ENCODE peak calls at places on chromosome 16, in seven cellular contexts. X is retinal pigment epithelial cell, F is choroid plexus epithelial cell, I is BE2C, Q is right lobe of liver, V is neural progenitor cell, W is fibroblast of the aortic adventitia. A is an unnamed sample.

GRCh38 chr16:84810518-84811273 is 9.1 kb upstream of the CRISPLD2 start:
- DNase-seq in X (no peak), F (peak; percentile 80), I (no peak), Q (no peak), V (no peak), W (peak; percentile 89), A (peak; percentile 85)

GRCh38 chr16:75506567-75506966 is 11.3 kb upstream of the CHST6 start:
- DNase-seq in X (no peak), F (peak; percentile 93), I (no peak), Q (no peak), V (no peak), W (peak; percentile 92), A (peak; percentile 91)

GRCh38 chr16:71540-72341 is 690 bp downstream of the RHBDF1 start:
- DNase-seq in X (no peak), F (peak; percentile 57), I (no peak), Q (no peak), V (peak; percentile 79), W (peak; percentile 68), A (peak; percentile 77)

GRCh38 chr16:57271867-57272495 is 12.5 kb downstream of the PLLP start:
- DNase-seq in X (no peak), F (no peak), I (no peak), Q (no peak), V (no peak), W (no peak), A (no peak)

GRCh38 chr16:89291776-89292175 is 74.3 kb downstream of the ZNF778 start:
- DNase-seq in X (no peak), F (no peak), I (no peak), Q (no peak), V (peak; percentile 27), W (no peak), A (no peak)

GRCh38 chr16:56729351-56729735 is 586 bp upstream of the NUP93 start:
- DNase-seq in X (no peak), F (no peak), I (no peak), Q (no peak), V (peak; percentile 31), W (no peak), A (no peak)

GRCh38 chr16:66524601-66525164 is 25.2 kb downstream of the TK2 start:
- DNase-seq in X (no peak), F (no peak), I (no peak), Q (peak; percentile 59), V (no peak), W (no peak), A (no peak)

GRCh38 chr16:85089485-85089884 is 22.8 kb downstream of the CIBAR2 start:
- DNase-seq in X (no peak), F (no peak), I (no peak), Q (no peak), V (no peak), W (no peak), A (peak; percentile 54)

GRCh38 chr16:55710466-55710865 is 54.7 kb downstream of the SLC6A2 start:
- DNase-seq in X (no peak), F (peak; percentile 8), I (no peak), Q (no peak), V (peak; percentile 64), W (peak; percentile 1), A (no peak)

GRCh38 chr16:29784901-29785500 is 5.5 kb upstream of the KIF22 start:
- DNase-seq in X (no peak), F (peak; percentile 69), I (no peak), Q (peak; percentile 76), V (peak; percentile 90), W (peak; percentile 55), A (peak; percentile 50)

GRCh38 chr16:85261205-85261604 is 148.9 kb upstream of the CIBAR2 start:
- DNase-seq in X (no peak), F (no peak), I (no peak), Q (no peak), V (no peak), W (no peak), A (no peak)

GRCh38 chr16:31527617-31528287 is at the start of gene AHSP:
- DNase-seq in X (no peak), F (no peak), I (no peak), Q (no peak), V (no peak), W (no peak), A (no peak)

GRCh38 chr16:57830890-57831484 is 28.7 kb upstream of the KIFC3 start:
- DNase-seq in X (no peak), F (peak; percentile 80), I (no peak), Q (no peak), V (no peak), W (peak; percentile 9), A (no peak)

GRCh38 chr16:67030221-67030962 is 1.4 kb downstream of the CBFB start:
- DNase-seq in X (no peak), F (no peak), I (no peak), Q (peak; percentile 25), V (no peak), W (no peak), A (no peak)

DNA sequence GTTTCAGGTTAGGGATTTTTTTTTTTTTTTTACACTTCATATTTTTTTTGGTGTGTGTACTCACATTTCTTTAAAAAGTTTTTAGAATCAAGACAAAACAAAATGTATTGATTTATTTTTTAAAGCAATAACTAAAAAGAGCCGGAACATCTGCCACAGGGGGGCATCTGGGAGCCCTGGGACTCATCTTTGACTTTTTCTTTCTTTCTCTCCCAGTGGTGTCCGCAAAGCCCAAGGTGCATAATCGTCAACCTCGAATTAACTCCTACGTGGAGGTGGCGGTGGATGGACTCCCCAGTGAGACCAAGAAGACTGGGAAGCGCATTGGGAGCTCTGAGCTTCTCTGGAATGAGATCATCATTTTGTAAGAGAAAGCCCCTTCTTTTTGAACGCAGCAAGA is 36.3 kb downstream of the WWP2 start:
- DNase-seq in X (no peak), F (peak; percentile 49), I (peak; percentile 16), Q (no peak), V (peak; percentile 16), W (peak; percentile 30), A (peak; percentile 9)
- TF ChIP-seq CTCF in X (peak; percentile 36), F (peak; percentile 81), I (peak; percentile 54), Q (peak; percentile 8), V (peak; percentile 49), W (peak; percentile 57), A (peak; percentile 57)

GRCh38 chr16:51148674-51149228 is 2.3 kb downstream of the SALL1 start:
- DNase-seq in X (no peak), F (no peak), I (no peak), Q (no peak), V (no peak), W (peak; percentile 39), A (peak; percentile 54)
- H3K4me3 ChIP-seq in X (no peak overlapping the region), F (no peak overlapping the region), I (no peak overlapping the region), Q (peak overlapping the region; percentile 80), V (peak overlapping the region; percentile 97), W (no peak overlapping the region), A (peak overlapping the region; percentile 85)

GRCh38 chr16:71440669-71441347 is 1.0 kb downstream of the TLE7 start:
- DNase-seq in X (no peak), F (no peak), I (no peak), Q (no peak), V (peak; percentile 54), W (no peak), A (no peak)
- TF ChIP-seq CTCF in X (peak; percentile 15), F (peak; percentile 9), I (peak; percentile 16), Q (no peak), V (peak; percentile 58), W (no peak), A (no peak)

GRCh38 chr16:53773150-53773846 is 69.3 kb downstream of the FTO start:
- DNase-seq in X (peak; percentile 49), F (peak; percentile 93), I (peak; percentile 46), Q (no peak), V (peak; percentile 70), W (peak; percentile 86), A (peak; percentile 83)

GRCh38 chr16:53779186-53779585 is 75.2 kb downstream of the FTO start:
- DNase-seq in X (no peak), F (no peak), I (no peak), Q (no peak), V (no peak), W (no peak), A (no peak)

GRCh38 chr16:53773881-53774280 is 69.9 kb downstream of the FTO start:
- DNase-seq in X (no peak), F (peak; percentile 67), I (no peak), Q (no peak), V (no peak), W (no peak), A (peak; percentile 52)

GRCh38 chr16:53775106-53775820 is 71.3 kb downstream of the FTO start:
- DNase-seq in X (no peak), F (no peak), I (no peak), Q (no peak), V (no peak), W (no peak), A (no peak)

DNA sequence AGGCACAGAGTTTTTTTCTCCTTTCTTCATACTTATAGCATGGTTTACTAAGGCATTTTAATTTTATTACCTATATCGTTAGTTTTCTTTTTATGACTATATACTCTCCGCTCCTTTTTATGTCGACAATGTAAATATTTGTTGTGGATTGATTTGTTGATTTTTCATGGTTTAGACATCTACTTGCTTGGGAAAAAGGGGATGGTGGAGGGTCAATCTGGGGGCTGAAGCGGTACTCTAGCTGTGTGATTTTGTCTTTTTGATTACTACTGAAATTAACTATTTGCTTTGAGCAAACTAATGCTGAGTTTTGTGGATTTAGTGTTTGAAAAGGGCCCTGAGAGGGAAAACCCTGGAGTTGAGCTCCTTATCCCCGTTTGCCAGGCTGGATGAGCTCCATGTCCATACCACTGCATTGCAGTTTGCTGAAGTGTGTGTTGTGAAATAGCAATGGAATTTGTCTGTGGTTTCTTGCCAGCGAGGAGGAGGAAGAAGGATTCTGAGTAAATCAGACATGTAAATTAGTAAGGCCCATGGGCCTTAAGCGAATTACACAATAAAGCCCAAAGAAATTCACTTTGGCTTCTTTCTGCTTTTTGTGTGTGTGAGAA is 72.0 kb downstream of the FTO start:
- DNase-seq in X (peak; percentile 78), F (peak; percentile 95), I (no peak), Q (peak; percentile 48), V (peak; percentile 19), W (peak; percentile 96), A (peak; percentile 98)
- H3K4me3 ChIP-seq in X (no peak overlapping the region), F (no peak overlapping the region), I (no peak overlapping the region), Q (no peak overlapping the region), V (no peak overlapping the region), W (no peak overlapping the region), A (no peak overlapping the region)

GRCh38 chr16:16857603-16858283 is 478.8 kb downstream of the NPIPA7 start:
- DNase-seq in X (no peak), F (no peak), I (no peak), Q (no peak), V (no peak), W (no peak), A (no peak)

GRCh38 chr16:16863672-16864071 is 484.7 kb downstream of the NPIPA7 start:
- DNase-seq in X (no peak), F (no peak), I (no peak), Q (no peak), V (no peak), W (no peak), A (no peak)

GRCh38 chr16:16864536-16864935 is 485.6 kb downstream of the NPIPA7 start:
- DNase-seq in X (no peak), F (no peak), I (no peak), Q (no peak), V (no peak), W (no peak), A (no peak)

GRCh38 chr16:16865374-16865773 is 486.4 kb downstream of the NPIPA7 start:
- DNase-seq in X (no peak), F (no peak), I (no peak), Q (no peak), V (no peak), W (no peak), A (no peak)

GRCh38 chr16:16861546-16861945 is 482.6 kb downstream of the NPIPA7 start:
- DNase-seq in X (no peak), F (peak; percentile 23), I (peak; percentile 67), Q (peak; percentile 65), V (peak; percentile 80), W (peak; percentile 46), A (peak; percentile 53)
- TF ChIP-seq CTCF in X (peak; percentile 42), F (peak; percentile 56), I (peak; percentile 86), Q (peak; percentile 79), V (peak; percentile 90), W (peak; percentile 69), A (peak; percentile 86)

GRCh38 chr16:1712791-1713261 is 6.8 kb downstream of the MAPK8IP3 start:
- DNase-seq in X (no peak), F (peak; percentile 50), I (no peak), Q (no peak), V (no peak), W (no peak), A (no peak)
- H3K4me3 ChIP-seq in X (no peak overlapping the region), F (no peak overlapping the region), I (no peak overlapping the region), Q (no peak overlapping the region), V (no peak overlapping the region), W (no peak overlapping the region), A (no peak overlapping the region)